ENCODE peak calls at places on chromosomes 11 and 22, in ten cellular contexts. One of them, this sample, is unnamed.

GRCh38 chr11:43124272-43124920 is 187.4 kb upstream of the API5 start:
- DNase-seq in tibial nerve: no peak
- DNase-seq in HEK293T: no peak
- DNase-seq in stimulated activated naive CD4-positive, alpha-beta T cell: no peak
- DNase-seq in HS-27A: no peak
- DNase-seq in ELR: no peak
- DNase-seq in ureter: no peak
- DNase-seq in HuH-7.5: no peak
- DNase-seq in left cardiac atrium: no peak
- DNase-seq in Calu3: no peak
- DNase-seq in this sample: no peak

GRCh38 chr11:70517996-70518907 is 119.9 kb downstream of the CTTN start:
- DNase-seq in tibial nerve: no peak
- DNase-seq in HEK293T: no peak
- DNase-seq in stimulated activated naive CD4-positive, alpha-beta T cell: no peak
- DNase-seq in HS-27A: peak
- DNase-seq in ELR: peak
- DNase-seq in ureter: no peak
- DNase-seq in HuH-7.5: no peak
- DNase-seq in left cardiac atrium: no peak
- DNase-seq in Calu3: no peak
- DNase-seq in this sample: no peak

GRCh38 chr11:21814169-21814568 is 378.7 kb upstream of the ANO5 start:
- DNase-seq in tibial nerve: no peak
- DNase-seq in HEK293T: no peak
- DNase-seq in stimulated activated naive CD4-positive, alpha-beta T cell: no peak
- DNase-seq in HS-27A: no peak
- DNase-seq in ELR: no peak
- DNase-seq in ureter: no peak
- DNase-seq in HuH-7.5: no peak
- DNase-seq in left cardiac atrium: no peak
- DNase-seq in Calu3: peak
- DNase-seq in this sample: no peak

GRCh38 chr22:20951932-20952380 is 15.1 kb upstream of the AIFM3 start:
- DNase-seq in tibial nerve: no peak
- DNase-seq in HEK293T: no peak
- DNase-seq in stimulated activated naive CD4-positive, alpha-beta T cell: no peak
- DNase-seq in HS-27A: no peak
- DNase-seq in ELR: no peak
- DNase-seq in ureter: no peak
- DNase-seq in HuH-7.5: no peak
- DNase-seq in left cardiac atrium: no peak
- DNase-seq in Calu3: peak
- DNase-seq in this sample: no peak

GRCh38 chr22:27863001-27863400 is 56.1 kb downstream of the PITPNB start:
- DNase-seq in tibial nerve: no peak
- DNase-seq in HEK293T: no peak
- DNase-seq in stimulated activated naive CD4-positive, alpha-beta T cell: no peak
- DNase-seq in HS-27A: no peak
- DNase-seq in ELR: no peak
- DNase-seq in ureter: no peak
- DNase-seq in HuH-7.5: no peak
- DNase-seq in left cardiac atrium: no peak
- DNase-seq in Calu3: no peak
- DNase-seq in this sample: no peak

GRCh38 chr11:77211040-77211451 is 83.0 kb downstream of the MYO7A start:
- DNase-seq in tibial nerve: no peak
- DNase-seq in HEK293T: no peak
- DNase-seq in stimulated activated naive CD4-positive, alpha-beta T cell: no peak
- DNase-seq in HS-27A: no peak
- DNase-seq in ELR: no peak
- DNase-seq in ureter: no peak
- DNase-seq in HuH-7.5: no peak
- DNase-seq in left cardiac atrium: no peak
- DNase-seq in Calu3: no peak
- DNase-seq in this sample: no peak

GRCh38 chr11:80096736-80097135 is 655.9 kb upstream of the TENM4 start:
- DNase-seq in tibial nerve: no peak
- DNase-seq in HEK293T: no peak
- DNase-seq in stimulated activated naive CD4-positive, alpha-beta T cell: no peak
- DNase-seq in HS-27A: peak
- DNase-seq in ELR: peak
- DNase-seq in ureter: no peak
- DNase-seq in HuH-7.5: no peak
- DNase-seq in left cardiac atrium: no peak
- DNase-seq in Calu3: no peak
- DNase-seq in this sample: no peak

GRCh38 chr22:22974156-22974555 is 86.5 kb downstream of the IGLL5 start:
- DNase-seq in tibial nerve: no peak
- DNase-seq in HEK293T: no peak
- DNase-seq in stimulated activated naive CD4-positive, alpha-beta T cell: no peak
- DNase-seq in HS-27A: no peak
- DNase-seq in ELR: no peak
- DNase-seq in ureter: no peak
- DNase-seq in HuH-7.5: no peak
- DNase-seq in left cardiac atrium: no peak
- DNase-seq in Calu3: no peak
- DNase-seq in this sample: no peak

GRCh38 chr11:43268786-43269185 is 43.0 kb upstream of the API5 start:
- DNase-seq in tibial nerve: no peak
- DNase-seq in HEK293T: no peak
- DNase-seq in stimulated activated naive CD4-positive, alpha-beta T cell: no peak
- DNase-seq in HS-27A: no peak
- DNase-seq in ELR: no peak
- DNase-seq in ureter: no peak
- DNase-seq in HuH-7.5: no peak
- DNase-seq in left cardiac atrium: no peak
- DNase-seq in Calu3: no peak
- DNase-seq in this sample: no peak

GRCh38 chr22:32991353-32992115 is 66.6 kb downstream of the SYN3 start:
- DNase-seq in tibial nerve: peak
- DNase-seq in HEK293T: no peak
- DNase-seq in stimulated activated naive CD4-positive, alpha-beta T cell: no peak
- DNase-seq in HS-27A: no peak
- DNase-seq in ELR: no peak
- DNase-seq in ureter: peak
- DNase-seq in HuH-7.5: no peak
- DNase-seq in left cardiac atrium: peak
- DNase-seq in Calu3: no peak
- DNase-seq in this sample: no peak

GRCh38 chr22:47630741-47631534 is 868.5 kb downstream of the TBC1D22A start:
- DNase-seq in tibial nerve: no peak
- DNase-seq in HEK293T: no peak
- DNase-seq in stimulated activated naive CD4-positive, alpha-beta T cell: no peak
- DNase-seq in HS-27A: no peak
- DNase-seq in ELR: no peak
- DNase-seq in ureter: no peak
- DNase-seq in HuH-7.5: no peak
- DNase-seq in left cardiac atrium: no peak
- DNase-seq in Calu3: no peak
- DNase-seq in this sample: no peak

GRCh38 chr11:72574534-72575460 is 99.4 kb downstream of the PDE2A start:
- DNase-seq in tibial nerve: no peak
- DNase-seq in HEK293T: no peak
- DNase-seq in stimulated activated naive CD4-positive, alpha-beta T cell: no peak
- DNase-seq in HS-27A: no peak
- DNase-seq in ELR: no peak
- DNase-seq in ureter: no peak
- DNase-seq in HuH-7.5: no peak
- DNase-seq in left cardiac atrium: no peak
- DNase-seq in Calu3: no peak
- DNase-seq in this sample: no peak

GRCh38 chr11:57668467-57668890 is 565 bp downstream of the ZDHHC5 start:
- DNase-seq in tibial nerve: no peak
- DNase-seq in HEK293T: no peak
- DNase-seq in stimulated activated naive CD4-positive, alpha-beta T cell: no peak
- DNase-seq in HS-27A: no peak
- DNase-seq in ELR: peak
- DNase-seq in ureter: no peak
- DNase-seq in HuH-7.5: peak
- DNase-seq in left cardiac atrium: no peak
- DNase-seq in Calu3: no peak
- DNase-seq in this sample: no peak